ENCODE peak calls at places on chromosomes 5 and 9, in nine cellular contexts. V is AG10803; P is right cardiac atrium; K is adrenal gland; W is BJ; E is ascending aorta; J is skeletal muscle cell; Y is cardiac fibroblast; S is naive thymus-derived CD4-positive, alpha-beta T cell. O is an unnamed sample.

GRCh38 chr9:123460091-123460490 is 104.1 kb downstream of the CRB2 start:
- DNase-seq in W (no peak), V (peak), Y (no peak), E (no peak), K (no peak), P (no peak), S (no peak), J (no peak), O (no peak)

GRCh38 chr5:112634166-112634565 is 103.5 kb upstream of the APC start:
- DNase-seq in W (no peak), P (no peak), Y (no peak), J (no peak), E (no peak), K (no peak), S (no peak), V (peak), O (no peak)

GRCh38 chr5:40507095-40507494 is 172.6 kb upstream of the PTGER4 start:
- DNase-seq in J (no peak), S (peak), V (no peak), P (no peak), Y (peak), W (no peak), K (no peak), E (no peak), O (no peak)

GRCh38 chr9:134338394-134339182 is 12.3 kb downstream of the RXRA start:
- DNase-seq in E (no peak), K (no peak), V (no peak), Y (no peak), W (no peak), P (no peak), J (no peak), S (no peak), O (no peak)

GRCh38 chr5:129804705-129805104 is 56.8 kb downstream of the MINAR2 start:
- DNase-seq in J (no peak), P (no peak), S (no peak), V (no peak), E (no peak), K (no peak), Y (no peak), W (no peak), O (no peak)

GRCh38 chr5:68730220-68731010 is 363.4 kb upstream of the SLC30A5 start:
- DNase-seq in S (no peak), E (peak), W (peak), V (peak), Y (peak), K (peak), P (peak), J (peak), O (peak)

GRCh38 chr9:92032891-92033290 is 82.3 kb downstream of the SPTLC1 start:
- DNase-seq in K (no peak), S (no peak), V (no peak), P (no peak), Y (no peak), W (no peak), E (no peak), J (no peak), O (no peak)

GRCh38 chr9:125929846-125930245 is 182.7 kb downstream of the PBX3 start:
- DNase-seq in Y (no peak), J (no peak), E (no peak), P (no peak), V (no peak), K (no peak), W (no peak), S (no peak), O (no peak)

GRCh38 chr9:95826183-95826838 is 49.2 kb upstream of the ERCC6L2 start:
- DNase-seq in V (no peak), P (no peak), K (no peak), W (no peak), E (no peak), Y (peak), J (no peak), S (no peak), O (no peak)

GRCh38 chr5:173812811-173813550 is 75.2 kb upstream of the CPEB4 start:
- DNase-seq in P (no peak), K (no peak), E (no peak), W (no peak), Y (peak), S (no peak), V (peak), J (no peak), O (no peak)

GRCh38 chr9:6922680-6923079 is 164.9 kb downstream of the KDM4C start:
- DNase-seq in J (no peak), E (no peak), V (no peak), K (no peak), Y (no peak), P (no peak), W (no peak), S (no peak), O (no peak)

GRCh38 chr5:78361226-78361993 is 993 bp downstream of the SCAMP1 start:
- DNase-seq in K (peak), S (no peak), Y (peak), W (no peak), V (peak), J (no peak), E (peak), P (peak), O (no peak)

GRCh38 chr9:105063665-105064247 is 135.8 kb upstream of the ABCA1 start:
- DNase-seq in K (peak), E (no peak), S (no peak), V (peak), Y (peak), P (no peak), W (peak), J (peak), O (no peak)

GRCh38 chr5:125597338-125597737 is 825.9 kb upstream of the GRAMD2B start:
- DNase-seq in Y (peak), S (no peak), J (peak), P (no peak), K (no peak), E (no peak), V (peak), W (peak), O (no peak)

GRCh38 chr9:135151905-135152304 is 64.4 kb downstream of the OLFM1 start:
- DNase-seq in Y (no peak), K (no peak), E (no peak), P (no peak), W (no peak), V (no peak), S (no peak), J (no peak), O (no peak)

GRCh38 chr5:139561655-139562451 is 714 bp downstream of the UBE2D2 start:
- DNase-seq in K (peak), E (peak), Y (peak), S (peak), W (no peak), J (no peak), V (peak), P (peak), O (peak)

GRCh38 chr5:159510282-159510681 is 180.0 kb upstream of the IL12B start:
- DNase-seq in J (peak), E (peak), V (peak), S (no peak), K (peak), Y (no peak), W (peak), P (peak), O (no peak)

GRCh38 chr5:120388016-120388781 is 75.9 kb upstream of the PRR16 start:
- DNase-seq in V (peak), E (no peak), P (no peak), K (no peak), J (peak), S (no peak), Y (peak), W (peak), O (no peak)

GRCh38 chr9:117073539-117074336 is 341.1 kb downstream of the ASTN2 start:
- DNase-seq in K (no peak), Y (peak), E (no peak), S (no peak), J (no peak), P (no peak), W (no peak), V (no peak), O (no peak)

GRCh38 chr9:89433826-89434225 is 64.1 kb downstream of the SEMA4D start:
- DNase-seq in E (no peak), P (no peak), K (no peak), S (no peak), Y (no peak), W (peak), V (peak), J (peak), O (no peak)

GRCh38 chr9:35426627-35427026 is 63.3 kb upstream of the RUSC2 start:
- DNase-seq in S (no peak), E (no peak), P (no peak), W (no peak), K (no peak), V (no peak), J (no peak), Y (no peak), O (no peak)

GRCh38 chr5:143161893-143162520 is 241.5 kb downstream of the NR3C1 start:
- DNase-seq in W (no peak), J (peak), V (peak), Y (peak), K (peak), E (no peak), S (no peak), P (no peak), O (no peak)

GRCh38 chr5:92017786-92018185 is 634.7 kb upstream of the ARRDC3 start:
- DNase-seq in K (no peak), W (peak), Y (peak), J (peak), P (no peak), E (no peak), S (no peak), V (peak), O (no peak)

GRCh38 chr5:135429326-135429725 is 17.8 kb downstream of the DCANP1 start:
- DNase-seq in Y (no peak), P (peak), E (no peak), J (peak), K (no peak), S (no peak), V (no peak), W (no peak), O (no peak)

GRCh38 chr9:104980039-104980654 is 52.2 kb upstream of the ABCA1 start:
- DNase-seq in W (no peak), S (no peak), V (no peak), Y (peak), K (no peak), P (no peak), E (no peak), J (no peak), O (no peak)

GRCh38 chr9:104028827-104029226 is 65.3 kb upstream of the SMC2 start:
- DNase-seq in K (no peak), P (no peak), E (no peak), V (no peak), J (no peak), W (no peak), Y (no peak), S (no peak), O (no peak)

GRCh38 chr5:73625905-73626811 is at the start of gene ARHGEF28:
- DNase-seq in J (no peak), V (peak), Y (peak), P (peak), S (no peak), E (peak), W (no peak), K (peak), O (peak)

GRCh38 chr9:77420641-77421040 is 227.5 kb downstream of the GNA14 start:
- DNase-seq in E (no peak), J (no peak), K (no peak), V (no peak), W (no peak), P (no peak), S (no peak), Y (no peak), O (no peak)
- H3K4me3 ChIP-seq in E (no peak), J (no peak), K (no peak), V (no peak), W (no peak), P (no peak), S (no peak), Y (no peak), O (no peak)

GRCh38 chr9:83167126-83167525 is 104.2 kb upstream of the RASEF start:
- DNase-seq in K (no peak), J (no peak), E (no peak), V (no peak), S (no peak), W (no peak), P (no peak), Y (no peak), O (no peak)

DNA sequence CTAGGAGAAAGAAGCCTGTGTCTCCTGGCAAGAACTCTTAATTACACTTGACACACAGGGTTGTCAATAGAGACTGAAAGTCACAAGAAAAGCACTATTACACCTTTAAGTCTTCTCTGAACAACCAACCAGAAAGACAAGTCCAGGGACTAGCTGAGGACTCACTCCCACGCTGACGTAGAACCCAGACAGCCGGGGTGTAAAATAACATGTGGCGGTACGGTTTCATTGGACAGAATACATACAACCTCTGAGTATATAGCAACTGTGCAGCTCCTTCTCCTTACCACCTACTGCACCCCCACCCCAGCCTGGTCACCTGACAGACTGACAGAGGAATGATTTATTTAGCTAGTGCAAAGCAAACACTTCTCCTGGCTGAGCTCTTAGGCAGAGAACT is 103.4 kb upstream of the RASEF start:
- DNase-seq in W (no peak), Y (no peak), E (no peak), P (no peak), J (no peak), K (no peak), V (no peak), S (no peak), O (no peak)
- H3K4me3 ChIP-seq in W (no peak), Y (no peak), E (no peak), P (no peak), J (no peak), K (no peak), V (no peak), S (no peak), O (no peak)

DNA sequence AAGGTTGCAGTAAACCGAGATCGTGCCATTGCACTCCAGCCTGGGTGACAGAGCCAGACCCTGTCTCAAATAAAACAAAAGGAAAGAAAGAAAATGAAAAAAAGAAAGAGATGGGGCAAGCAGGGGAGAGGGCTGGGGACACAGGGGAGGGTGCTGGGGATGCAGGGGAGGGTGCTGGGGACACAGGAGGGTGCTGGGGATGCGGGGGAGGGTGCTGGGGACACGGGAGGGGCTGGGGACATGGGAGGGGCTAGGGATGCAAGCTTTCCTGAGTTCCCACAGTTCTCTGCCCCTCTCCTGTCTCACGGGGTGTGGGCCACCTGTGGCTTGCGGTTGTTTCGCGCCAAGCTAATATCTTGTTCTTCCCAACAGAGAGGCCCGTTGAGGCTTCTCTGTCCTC is 7.2 kb downstream of the PDCD6 start:
- DNase-seq in J (no peak), P (no peak), K (no peak), Y (no peak), S (no peak), E (no peak), W (no peak), V (no peak), O (no peak)
- H3K4me3 ChIP-seq in J (no peak), P (no peak), K (no peak), Y (no peak), S (no peak), E (no peak), W (no peak), V (no peak), O (no peak)

DNA sequence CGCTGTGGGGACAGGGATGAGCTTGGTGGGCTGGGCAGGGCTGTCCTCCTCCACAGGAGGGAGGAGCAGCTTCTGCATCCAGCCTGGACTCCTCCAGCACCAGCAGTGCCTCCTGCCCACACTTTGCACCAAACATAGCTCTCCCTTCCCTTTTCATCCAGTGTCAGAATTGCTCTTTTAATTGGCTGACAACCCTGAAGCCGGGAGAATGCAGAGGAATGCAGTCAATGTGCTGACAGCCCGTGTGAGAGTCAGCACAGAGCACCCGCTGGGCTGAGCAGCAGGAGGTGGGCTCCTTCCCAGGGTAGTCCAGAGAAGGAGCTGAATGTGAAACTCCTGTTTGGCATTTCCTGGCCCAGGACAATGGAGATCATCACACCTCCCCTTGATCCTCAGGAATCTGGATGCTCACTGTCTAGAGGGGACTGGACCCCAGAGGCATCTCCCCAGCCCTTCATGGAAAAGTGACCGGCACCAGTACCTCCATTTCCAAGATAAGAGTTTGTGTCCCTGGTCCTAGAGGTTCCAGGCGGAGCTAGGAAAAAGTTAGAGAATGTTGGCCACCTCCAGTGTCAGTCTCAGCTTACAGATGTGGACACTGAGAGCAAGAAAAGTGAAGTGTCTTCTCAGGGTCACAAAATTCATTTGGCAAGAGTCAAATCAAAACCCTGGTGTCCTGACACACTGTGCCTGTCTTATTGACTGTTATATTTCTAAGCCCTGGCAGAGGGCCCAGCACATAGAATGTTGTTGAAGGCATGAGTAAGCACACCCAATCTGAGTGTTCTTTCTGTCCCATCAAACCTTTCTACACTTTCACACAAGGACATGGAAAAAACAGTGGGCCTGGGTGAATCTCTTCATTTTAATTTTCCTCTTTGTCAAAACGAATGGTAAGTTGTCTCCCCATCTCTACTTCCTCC is 202.1 kb downstream of the SNX18 start:
- DNase-seq in J (peak), W (no peak), P (peak), V (peak), K (no peak), Y (peak), E (peak), S (no peak), O (peak)
- H3K4me3 ChIP-seq in J (no peak), W (no peak), P (no peak), V (no peak), K (no peak), Y (no peak), E (peak), S (no peak), O (peak)

GRCh38 chr5:93589348-93589662 is 6.3 kb downstream of the NR2F1 start:
- DNase-seq in J (no peak), Y (no peak), S (no peak), K (no peak), P (no peak), V (no peak), W (no peak), E (no peak), O (no peak)

GRCh38 chr5:93587919-93588585 is 5.0 kb downstream of the NR2F1 start:
- DNase-seq in Y (no peak), W (no peak), K (no peak), P (peak), V (no peak), J (no peak), E (no peak), S (no peak), O (no peak)

GRCh38 chr5:93589812-93590215 is 6.8 kb downstream of the NR2F1 start:
- DNase-seq in J (no peak), S (no peak), Y (no peak), E (no peak), W (no peak), K (no peak), P (peak), V (no peak), O (no peak)

GRCh38 chr5:93586948-93587918 is 4.2 kb downstream of the NR2F1 start:
- DNase-seq in E (no peak), J (no peak), V (no peak), W (no peak), Y (no peak), S (no peak), K (no peak), P (peak), O (no peak)

GRCh38 chr5:93588586-93589347 is 5.7 kb downstream of the NR2F1 start:
- DNase-seq in W (no peak), Y (no peak), V (no peak), E (no peak), P (peak), S (no peak), J (no peak), K (no peak), O (no peak)
- H3K4me3 ChIP-seq in W (peak), Y (peak), V (no peak), E (no peak), P (peak), S (no peak), J (no peak), K (peak), O (no peak)

GRCh38 chr5:122312670-122312988 is 592 bp downstream of the SNCAIP start:
- DNase-seq in P (peak), J (no peak), Y (peak), W (no peak), E (peak), S (no peak), V (no peak), K (peak), O (no peak)
- H3K4me3 ChIP-seq in P (peak), J (peak), Y (peak), W (peak), E (peak), S (no peak), V (peak), K (peak), O (peak)

DNA sequence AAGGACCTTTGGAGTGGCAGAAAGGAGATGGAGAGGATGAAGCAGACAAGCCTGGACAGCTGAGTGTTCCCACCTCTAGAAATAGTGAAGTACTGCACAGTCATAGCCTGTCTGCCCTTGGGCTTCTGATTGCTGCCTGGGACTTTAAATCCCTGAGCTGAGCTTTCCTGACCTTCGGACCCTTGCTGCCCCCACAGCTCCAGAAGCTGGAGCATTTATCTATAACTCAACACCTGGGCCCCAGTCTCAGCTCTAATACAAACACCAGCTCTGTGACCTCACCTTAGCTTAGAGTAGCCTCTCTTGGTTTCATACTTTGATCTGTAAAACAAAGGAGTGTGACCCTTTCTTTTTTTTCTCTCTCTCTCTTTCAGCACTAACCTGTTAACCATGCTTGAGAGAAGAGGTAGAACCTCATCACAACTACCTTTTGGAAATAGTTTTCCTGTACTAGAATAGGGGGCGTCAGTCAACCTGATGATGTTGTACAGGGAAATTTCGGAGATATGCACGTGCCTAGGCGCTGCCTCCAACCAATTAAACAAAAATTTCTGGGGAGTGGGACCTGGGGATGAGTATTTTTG is 25.4 kb upstream of the ELL2 start:
- DNase-seq in P (no peak), W (no peak), E (no peak), S (no peak), J (no peak), K (no peak), V (no peak), Y (no peak), O (no peak)
- H3K4me3 ChIP-seq in P (no peak), W (no peak), E (no peak), S (no peak), J (no peak), K (no peak), V (no peak), Y (no peak), O (no peak)

GRCh38 chr9:115114541-115114940 is 3.4 kb downstream of the TNC start:
- DNase-seq in J (no peak), V (no peak), W (no peak), P (no peak), S (no peak), Y (no peak), E (no peak), K (no peak), O (no peak)
- H3K4me3 ChIP-seq in J (no peak), V (no peak), W (no peak), P (no peak), S (no peak), Y (no peak), E (no peak), K (no peak), O (no peak)